ENCODE peak calls at places on chromosome 12, in four cellular contexts. A is fibroblast of lung, D is body of pancreas, Y is lung. J is an unnamed sample. For H3K36me3, the result is how much of the 10 kb centered on the place peaks cover.

GRCh38 chr12:50017047-50017446 is 8.2 kb downstream of the RACGAP1 start:
- DNase-seq in D (peak), A (peak), Y (peak), J (peak)

GRCh38 chr12:91384391-91384790 is 201.8 kb upstream of the DCN start:
- DNase-seq in D (no peak), A (no peak), Y (no peak), J (no peak)

GRCh38 chr12:659090-659683 is 4.1 kb downstream of the NINJ2 start:
- DNase-seq in A (no peak), Y (no peak), D (no peak), J (no peak)

GRCh38 chr12:124380793-124381453 is 86.0 kb downstream of the RFLNA start:
- DNase-seq in Y (no peak), D (no peak), A (no peak), J (no peak)

GRCh38 chr12:116538682-116539264 is 20.4 kb upstream of the MAP1LC3B2 start:
- DNase-seq in D (no peak), A (no peak), Y (no peak), J (no peak)

GRCh38 chr12:132597333-132598283 is 12.8 kb downstream of the LRCOL1 start:
- DNase-seq in A (peak), D (no peak), Y (no peak), J (no peak)

GRCh38 chr12:110279976-110280783 is 867 bp upstream of the ATP2A2 start:
- DNase-seq in A (no peak), Y (peak), D (peak), J (peak)

GRCh38 chr12:132513070-132513398 is 23.1 kb downstream of the FBRSL1 start:
- DNase-seq in A (peak), Y (no peak), D (no peak), J (no peak)

GRCh38 chr12:132175496-132176357 is 31.5 kb downstream of the NOC4L start:
- DNase-seq in D (no peak), A (no peak), Y (no peak), J (no peak)

GRCh38 chr12:54571166-54571856 is 17.1 kb downstream of the PPP1R1A start:
- DNase-seq in D (no peak), A (no peak), Y (no peak), J (no peak)

GRCh38 chr12:1161197-1161596 is 170.2 kb downstream of the ERC1 start:
- DNase-seq in D (no peak), Y (no peak), A (no peak), J (no peak)

GRCh38 chr12:88782357-88782756 is 202.1 kb upstream of the KITLG start:
- DNase-seq in Y (no peak), D (no peak), A (no peak), J (no peak)

GRCh38 chr12:107749094-107749493 is 11.8 kb downstream of the PRDM4 start:
- DNase-seq in D (no peak), Y (no peak), A (no peak), J (no peak)

DNA sequence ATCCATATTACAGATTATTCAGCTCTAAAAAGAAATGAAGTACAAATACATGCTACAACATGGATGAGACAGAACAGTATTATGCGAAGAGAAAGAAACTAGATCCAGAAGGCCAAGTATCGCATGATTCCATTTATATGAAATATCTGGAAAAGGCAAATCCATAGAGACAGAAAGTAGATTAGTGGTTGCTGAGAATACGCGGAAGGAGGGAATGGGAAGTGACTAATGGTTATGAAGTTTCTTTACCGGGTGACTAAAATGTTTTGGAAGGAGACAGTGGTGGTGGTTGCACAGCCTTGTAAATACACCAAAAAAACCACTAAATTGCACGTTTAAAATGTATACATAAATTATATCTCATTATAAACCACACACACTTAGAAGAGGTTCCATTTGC is 12.5 kb downstream of the PRDM4 start:
- DNase-seq in Y (no peak), A (peak), D (no peak), J (no peak)
- H3K36me3 ChIP-seq in Y (under half), A (under half), D (under half), J (under half)

GRCh38 chr12:51378749-51379148 is 12.5 kb downstream of the GALNT6 start:
- DNase-seq in A (no peak), Y (no peak), D (no peak), J (no peak)
- H3K36me3 ChIP-seq in A (under half), Y (under half), D (under half), J (under half)

GRCh38 chr12:26123482-26123980 is 1.3 kb downstream of the BHLHE41 start:
- DNase-seq in Y (no peak), A (peak), D (no peak), J (no peak)
- H3K36me3 ChIP-seq in Y (under half), A (under half), D (under half), J (under half)

GRCh38 chr12:24894869-24895268 is 54.0 kb downstream of the BCAT1 start:
- DNase-seq in D (no peak), Y (no peak), A (no peak), J (no peak)
- H3K36me3 ChIP-seq in D (under half), Y (under half), A (under half), J (under half)

GRCh38 chr12:9022592-9022991 is 33.2 kb downstream of the KLRG1 start:
- DNase-seq in Y (no peak), D (no peak), A (no peak), J (no peak)
- H3K36me3 ChIP-seq in Y (under half), D (under half), A (under half), J (under half)